ENCODE peak calls at places on chromosomes 1 and 21, in ten cellular contexts. I, L, H, C, S, T, R, A, Q and B are unnamed samples.

GRCh38 chr1:174262747-174263241 is 103.5 kb downstream of the RABGAP1L start:
- DNase-seq in H (no peak), L (peak), A (no peak), Q (peak), R (no peak), C (peak), S (peak), T (peak), I (peak), B (peak)

GRCh38 chr1:165755393-165756010 is 13.2 kb downstream of the TMCO1 start:
- DNase-seq in R (no peak), T (no peak), H (no peak), S (no peak), L (no peak), Q (no peak), C (no peak), A (no peak), I (no peak), B (no peak)

GRCh38 chr1:157270705-157271274 is 132.6 kb upstream of the ETV3 start:
- DNase-seq in I (no peak), R (no peak), T (no peak), S (no peak), H (no peak), Q (no peak), L (no peak), C (no peak), A (no peak), B (no peak)

GRCh38 chr1:31095298-31095981 is 29.9 kb upstream of the PUM1 start:
- DNase-seq in L (no peak), R (peak), Q (no peak), I (peak), H (no peak), A (no peak), C (no peak), S (no peak), T (no peak), B (peak)

GRCh38 chr1:153696741-153697140 is 18.3 kb downstream of the NPR1 start:
- DNase-seq in L (no peak), H (no peak), I (no peak), T (no peak), A (no peak), S (no peak), R (no peak), Q (no peak), C (no peak), B (no peak)

GRCh38 chr1:83779565-83779964 is 219.4 kb downstream of the TTLL7 start:
- DNase-seq in T (no peak), Q (no peak), A (no peak), L (no peak), H (no peak), R (no peak), C (no peak), S (no peak), I (no peak), B (no peak)

GRCh38 chr1:33254536-33254935 is 1.8 kb upstream of the ZNF362 start:
- DNase-seq in Q (no peak), R (no peak), H (no peak), I (no peak), S (no peak), T (no peak), C (no peak), L (no peak), A (no peak), B (no peak)

GRCh38 chr1:2151252-2151651 is 43.3 kb downstream of the FAAP20 start:
- DNase-seq in H (no peak), T (no peak), L (no peak), S (no peak), Q (no peak), I (no peak), C (peak), R (no peak), A (no peak), B (no peak)

GRCh38 chr21:41802684-41803083 is 35.8 kb upstream of the RIPK4 start:
- DNase-seq in Q (no peak), I (peak), H (no peak), A (no peak), T (no peak), S (no peak), C (peak), R (peak), L (no peak), B (no peak)

GRCh38 chr1:218361298-218362065 is 16.3 kb downstream of the TGFB2 start:
- DNase-seq in Q (no peak), L (no peak), H (no peak), C (peak), R (no peak), A (no peak), I (peak), T (peak), S (no peak), B (peak)

GRCh38 chr21:41217656-41218380 is 49.9 kb downstream of the BACE2 start:
- DNase-seq in S (no peak), I (peak), C (no peak), A (no peak), R (peak), Q (peak), T (peak), L (no peak), H (no peak), B (no peak)

GRCh38 chr1:115127539-115127938 is 38.2 kb upstream of the TSPAN2 start:
- DNase-seq in S (no peak), L (no peak), R (no peak), H (no peak), I (no peak), T (no peak), Q (no peak), C (no peak), A (no peak), B (no peak)

GRCh38 chr1:116724765-116725375 is 29.4 kb upstream of the CD2 start:
- DNase-seq in R (no peak), S (peak), C (peak), T (peak), H (peak), Q (peak), I (peak), A (peak), L (peak), B (peak)

GRCh38 chr1:227780101-227781044 is 35.1 kb upstream of the PRSS38 start:
- DNase-seq in R (peak), T (no peak), I (no peak), S (no peak), Q (no peak), C (no peak), A (no peak), H (no peak), L (no peak), B (no peak)